ENCODE peak calls at places on chromosomes 3 and 15, in four cellular contexts. T is non-pigmented ciliary epithelial cell, B is fibroblast of pulmonary artery, M is astrocyte. H is an unnamed sample.

GRCh38 chr3:37753428-37753827 is 108.3 kb upstream of the CTDSPL start:
- DNase-seq in T (no peak), B (no peak), M (no peak), H (no peak)

GRCh38 chr3:130894130-130894872 is 417 bp downstream of the ATP2C1 start:
- DNase-seq in T (no peak), B (peak), M (peak), H (peak)

GRCh38 chr3:40973141-40973540 is 226.2 kb upstream of the CTNNB1 start:
- DNase-seq in T (no peak), B (no peak), M (no peak), H (no peak)

GRCh38 chr15:74410502-74410901 is 23.3 kb downstream of the SEMA7A start:
- DNase-seq in T (no peak), B (no peak), M (no peak), H (no peak)

GRCh38 chr3:71269896-71270295 is 313.6 kb downstream of the FOXP1 start:
- DNase-seq in T (no peak), B (no peak), M (no peak), H (no peak)

GRCh38 chr15:63094495-63094931 is 27.1 kb upstream of the LACTB start:
- DNase-seq in T (no peak), B (peak), M (peak), H (no peak)

GRCh38 chr3:46812237-46812791 is 50.9 kb downstream of the MYL3 start:
- DNase-seq in T (no peak), B (peak), M (peak), H (peak)

GRCh38 chr15:78162038-78162437 is 12.9 kb downstream of the IDH3A start:
- DNase-seq in T (no peak), B (no peak), M (no peak), H (peak)

GRCh38 chr3:53219897-53220483 is 35.8 kb downstream of the TKT start:
- DNase-seq in T (no peak), B (peak), M (peak), H (peak)

GRCh38 chr3:118938183-118938961 is 96.3 kb downstream of the IGSF11 start:
- DNase-seq in T (no peak), B (peak), M (peak), H (no peak)

GRCh38 chr15:58065011-58065444 is 483 bp downstream of the ALDH1A2 start:
- DNase-seq in T (no peak), B (no peak), M (no peak), H (no peak)

GRCh38 chr3:114584734-114585371 is 291.0 kb downstream of the TIGIT start:
- DNase-seq in T (no peak), B (peak), M (no peak), H (no peak)

GRCh38 chr3:186772886-186773417 is 10.4 kb upstream of the EIF4A2 start:
- DNase-seq in T (no peak), B (no peak), M (peak), H (peak)

GRCh38 chr3:48187579-48188265 is 495 bp downstream of the CDC25A start:
- DNase-seq in T (no peak), B (peak), M (no peak), H (peak)

GRCh38 chr3:194205675-194206133 is 69.8 kb downstream of the HES1 start:
- DNase-seq in T (no peak), B (no peak), M (peak), H (no peak)

GRCh38 chr15:68271854-68272471 is 5.6 kb upstream of the FEM1B start:
- DNase-seq in T (no peak), B (peak), M (peak), H (no peak)